ENCODE peak calls at places on chromosomes 13 and 19, in ten cellular contexts. One of them, this sample, is unnamed.

GRCh38 chr13:88042489-88042888 is 371.3 kb downstream of the SLITRK5 start:
- DNase-seq in astrocyte of the spinal cord: peak; percentile 65
- DNase-seq in lower leg skin: no peak
- DNase-seq in AG10803: peak; percentile 2
- DNase-seq in psoas muscle: no peak
- DNase-seq in heart left ventricle: no peak
- DNase-seq in cardiac fibroblast: no peak
- DNase-seq in choroid plexus epithelial cell: peak; percentile 20
- DNase-seq in tibial artery: no peak
- DNase-seq in CD8-positive, alpha-beta T cell: no peak
- DNase-seq in this sample: no peak

GRCh38 chr19:10193666-10194499 is 870 bp downstream of the DNMT1 start:
- DNase-seq in psoas muscle: no peak
- DNase-seq in astrocyte of the spinal cord: peak; percentile 41
- DNase-seq in AG10803: peak; percentile 58
- DNase-seq in tibial artery: no peak
- DNase-seq in cardiac fibroblast: peak; percentile 69
- DNase-seq in lower leg skin: peak; percentile 22
- DNase-seq in choroid plexus epithelial cell: peak; percentile 40
- DNase-seq in CD8-positive, alpha-beta T cell: peak; percentile 27
- DNase-seq in heart left ventricle: no peak
- DNase-seq in this sample: no peak

GRCh38 chr19:3494559-3494958 is 5.9 kb downstream of the DOHH start:
- DNase-seq in lower leg skin: no peak
- DNase-seq in choroid plexus epithelial cell: no peak
- DNase-seq in heart left ventricle: no peak
- DNase-seq in AG10803: no peak
- DNase-seq in psoas muscle: no peak
- DNase-seq in tibial artery: no peak
- DNase-seq in CD8-positive, alpha-beta T cell: no peak
- DNase-seq in astrocyte of the spinal cord: no peak
- DNase-seq in cardiac fibroblast: no peak
- DNase-seq in this sample: no peak

GRCh38 chr13:68428292-68428691 is 1198.2 kb upstream of the PCDH9 start:
- DNase-seq in astrocyte of the spinal cord: peak; percentile 25
- DNase-seq in heart left ventricle: no peak
- DNase-seq in psoas muscle: no peak
- DNase-seq in AG10803: no peak
- DNase-seq in cardiac fibroblast: no peak
- DNase-seq in tibial artery: no peak
- DNase-seq in choroid plexus epithelial cell: peak; percentile 10
- DNase-seq in CD8-positive, alpha-beta T cell: no peak
- DNase-seq in lower leg skin: no peak
- DNase-seq in this sample: no peak

GRCh38 chr19:2424686-2425621 is 2.4 kb downstream of the TIMM13 start:
- DNase-seq in heart left ventricle: no peak
- DNase-seq in choroid plexus epithelial cell: peak; percentile 83
- DNase-seq in CD8-positive, alpha-beta T cell: no peak
- DNase-seq in lower leg skin: no peak
- DNase-seq in AG10803: peak; percentile 72
- DNase-seq in cardiac fibroblast: peak; percentile 69
- DNase-seq in tibial artery: no peak
- DNase-seq in psoas muscle: peak; percentile 70
- DNase-seq in astrocyte of the spinal cord: peak; percentile 66
- DNase-seq in this sample: no peak

GRCh38 chr19:10270616-10271394 is at the start of gene ICAM1:
- DNase-seq in astrocyte of the spinal cord: peak; percentile 25
- DNase-seq in AG10803: peak; percentile 39
- DNase-seq in lower leg skin: peak; percentile 83
- DNase-seq in cardiac fibroblast: peak; percentile 90
- DNase-seq in CD8-positive, alpha-beta T cell: peak; percentile 77
- DNase-seq in psoas muscle: peak; percentile 85
- DNase-seq in heart left ventricle: peak; percentile 91
- DNase-seq in tibial artery: peak; percentile 90
- DNase-seq in choroid plexus epithelial cell: peak; percentile 95
- DNase-seq in this sample: no peak

GRCh38 chr13:80262051-80262695 is 78.8 kb downstream of the SPRY2 start:
- DNase-seq in AG10803: no peak
- DNase-seq in psoas muscle: no peak
- DNase-seq in tibial artery: no peak
- DNase-seq in lower leg skin: no peak
- DNase-seq in choroid plexus epithelial cell: no peak
- DNase-seq in heart left ventricle: no peak
- DNase-seq in astrocyte of the spinal cord: no peak
- DNase-seq in cardiac fibroblast: no peak
- DNase-seq in CD8-positive, alpha-beta T cell: no peak
- DNase-seq in this sample: no peak

GRCh38 chr19:5774921-5775320 is 9.6 kb downstream of the PRR22 start:
- DNase-seq in psoas muscle: no peak
- DNase-seq in heart left ventricle: no peak
- DNase-seq in cardiac fibroblast: no peak
- DNase-seq in CD8-positive, alpha-beta T cell: no peak
- DNase-seq in astrocyte of the spinal cord: no peak
- DNase-seq in lower leg skin: no peak
- DNase-seq in tibial artery: no peak
- DNase-seq in AG10803: peak; percentile 52
- DNase-seq in choroid plexus epithelial cell: no peak
- DNase-seq in this sample: no peak

GRCh38 chr13:89923731-89924130 is 1423.8 kb upstream of the MIR17HG start:
- DNase-seq in tibial artery: no peak
- DNase-seq in cardiac fibroblast: peak; percentile 9
- DNase-seq in astrocyte of the spinal cord: peak; percentile 35
- DNase-seq in psoas muscle: no peak
- DNase-seq in heart left ventricle: no peak
- DNase-seq in choroid plexus epithelial cell: peak; percentile 76
- DNase-seq in lower leg skin: no peak
- DNase-seq in AG10803: no peak
- DNase-seq in CD8-positive, alpha-beta T cell: no peak
- DNase-seq in this sample: no peak

GRCh38 chr19:35755550-35756371 is 1.1 kb downstream of the HSPB6 start:
- DNase-seq in astrocyte of the spinal cord: peak; percentile 38
- DNase-seq in tibial artery: peak; percentile 98
- DNase-seq in cardiac fibroblast: peak; percentile 77
- DNase-seq in psoas muscle: peak; percentile 94
- DNase-seq in heart left ventricle: peak; percentile 92
- DNase-seq in AG10803: peak; percentile 76
- DNase-seq in CD8-positive, alpha-beta T cell: peak; percentile 34
- DNase-seq in choroid plexus epithelial cell: peak; percentile 87
- DNase-seq in lower leg skin: peak; percentile 70
- DNase-seq in this sample: no peak

GRCh38 chr13:46386996-46387851 is at the start of gene RUBCNL:
- DNase-seq in lower leg skin: no peak
- DNase-seq in CD8-positive, alpha-beta T cell: no peak
- DNase-seq in cardiac fibroblast: peak; percentile 51
- DNase-seq in heart left ventricle: peak; percentile 81
- DNase-seq in psoas muscle: peak; percentile 37
- DNase-seq in astrocyte of the spinal cord: peak; percentile 38
- DNase-seq in AG10803: peak; percentile 31
- DNase-seq in choroid plexus epithelial cell: no peak
- DNase-seq in tibial artery: no peak
- DNase-seq in this sample: peak; percentile 63

GRCh38 chr13:37168922-37169321 is 63.5 kb upstream of the CSNK1A1L start:
- DNase-seq in astrocyte of the spinal cord: no peak
- DNase-seq in cardiac fibroblast: no peak
- DNase-seq in heart left ventricle: no peak
- DNase-seq in lower leg skin: no peak
- DNase-seq in choroid plexus epithelial cell: no peak
- DNase-seq in CD8-positive, alpha-beta T cell: no peak
- DNase-seq in psoas muscle: no peak
- DNase-seq in tibial artery: no peak
- DNase-seq in AG10803: no peak
- DNase-seq in this sample: no peak

GRCh38 chr13:113058129-113058987 is 47.2 kb upstream of the F7 start:
- DNase-seq in lower leg skin: no peak
- DNase-seq in AG10803: no peak
- DNase-seq in choroid plexus epithelial cell: no peak
- DNase-seq in CD8-positive, alpha-beta T cell: no peak
- DNase-seq in heart left ventricle: peak; percentile 26
- DNase-seq in tibial artery: no peak
- DNase-seq in astrocyte of the spinal cord: no peak
- DNase-seq in cardiac fibroblast: no peak
- DNase-seq in psoas muscle: no peak
- DNase-seq in this sample: no peak

GRCh38 chr13:35618565-35619083 is 142.1 kb upstream of the MAB21L1 start:
- DNase-seq in tibial artery: no peak
- DNase-seq in lower leg skin: no peak
- DNase-seq in cardiac fibroblast: no peak
- DNase-seq in CD8-positive, alpha-beta T cell: no peak
- DNase-seq in astrocyte of the spinal cord: no peak
- DNase-seq in choroid plexus epithelial cell: no peak
- DNase-seq in psoas muscle: no peak
- DNase-seq in AG10803: no peak
- DNase-seq in heart left ventricle: no peak
- DNase-seq in this sample: no peak

GRCh38 chr19:11096210-11096841 is 7.1 kb downstream of the LDLR start:
- DNase-seq in heart left ventricle: peak; percentile 77
- DNase-seq in choroid plexus epithelial cell: peak; percentile 96
- DNase-seq in tibial artery: peak; percentile 77
- DNase-seq in astrocyte of the spinal cord: peak; percentile 92
- DNase-seq in psoas muscle: peak; percentile 48
- DNase-seq in AG10803: peak; percentile 81
- DNase-seq in CD8-positive, alpha-beta T cell: peak; percentile 28
- DNase-seq in cardiac fibroblast: peak; percentile 76
- DNase-seq in lower leg skin: no peak
- DNase-seq in this sample: no peak

GRCh38 chr13:100490692-100491091 is 97.9 kb downstream of the GGACT start:
- DNase-seq in CD8-positive, alpha-beta T cell: no peak
- DNase-seq in choroid plexus epithelial cell: peak; percentile 55
- DNase-seq in astrocyte of the spinal cord: peak; percentile 49
- DNase-seq in cardiac fibroblast: no peak
- DNase-seq in AG10803: no peak
- DNase-seq in lower leg skin: no peak
- DNase-seq in heart left ventricle: no peak
- DNase-seq in tibial artery: no peak
- DNase-seq in psoas muscle: no peak
- DNase-seq in this sample: no peak

GRCh38 chr13:23715762-23716235 is 145.6 kb downstream of the TNFRSF19 start:
- DNase-seq in CD8-positive, alpha-beta T cell: no peak
- DNase-seq in heart left ventricle: no peak
- DNase-seq in psoas muscle: no peak
- DNase-seq in lower leg skin: no peak
- DNase-seq in cardiac fibroblast: peak; percentile 36
- DNase-seq in astrocyte of the spinal cord: no peak
- DNase-seq in tibial artery: no peak
- DNase-seq in AG10803: no peak
- DNase-seq in choroid plexus epithelial cell: peak; percentile 58
- DNase-seq in this sample: peak; percentile 54

GRCh38 chr13:98214008-98214643 is 37.1 kb upstream of the RNF113B start:
- DNase-seq in tibial artery: no peak
- DNase-seq in choroid plexus epithelial cell: peak; percentile 65
- DNase-seq in AG10803: peak; percentile 72
- DNase-seq in lower leg skin: no peak
- DNase-seq in astrocyte of the spinal cord: peak; percentile 62
- DNase-seq in psoas muscle: no peak
- DNase-seq in cardiac fibroblast: peak; percentile 59
- DNase-seq in CD8-positive, alpha-beta T cell: no peak
- DNase-seq in heart left ventricle: no peak
- DNase-seq in this sample: no peak

GRCh38 chr13:96090240-96091101 is 564 bp downstream of the HS6ST3 start:
- DNase-seq in choroid plexus epithelial cell: peak; percentile 13
- DNase-seq in cardiac fibroblast: peak; percentile 13
- DNase-seq in astrocyte of the spinal cord: peak; percentile 7
- DNase-seq in heart left ventricle: peak; percentile 57
- DNase-seq in tibial artery: no peak
- DNase-seq in AG10803: peak; percentile 5
- DNase-seq in CD8-positive, alpha-beta T cell: no peak
- DNase-seq in lower leg skin: no peak
- DNase-seq in psoas muscle: peak; percentile 10
- DNase-seq in this sample: peak; percentile 44
- H3K4me3 ChIP-seq in choroid plexus epithelial cell: peak overlapping the region; percentile 56
- H3K4me3 ChIP-seq in cardiac fibroblast: peak overlapping the region; percentile 56
- H3K4me3 ChIP-seq in astrocyte of the spinal cord: peak overlapping the region; percentile 43
- H3K4me3 ChIP-seq in heart left ventricle: peak overlapping the region; percentile 44
- H3K4me3 ChIP-seq in tibial artery: peak overlapping the region; percentile 65
- H3K4me3 ChIP-seq in AG10803: peak overlapping the region; percentile 17
- H3K4me3 ChIP-seq in CD8-positive, alpha-beta T cell: no peak overlapping the region
- H3K4me3 ChIP-seq in lower leg skin: peak overlapping the region; percentile 28
- H3K4me3 ChIP-seq in psoas muscle: peak overlapping the region; percentile 61
- H3K4me3 ChIP-seq in this sample: peak overlapping the region; percentile 50

GRCh38 chr13:26760835-26761582 is 423 bp upstream of the GPR12 start:
- DNase-seq in cardiac fibroblast: no peak
- DNase-seq in AG10803: no peak
- DNase-seq in lower leg skin: no peak
- DNase-seq in psoas muscle: no peak
- DNase-seq in CD8-positive, alpha-beta T cell: no peak
- DNase-seq in tibial artery: no peak
- DNase-seq in choroid plexus epithelial cell: no peak
- DNase-seq in heart left ventricle: no peak
- DNase-seq in astrocyte of the spinal cord: no peak
- DNase-seq in this sample: no peak
- H3K4me3 ChIP-seq in cardiac fibroblast: no peak overlapping the region
- H3K4me3 ChIP-seq in AG10803: no peak overlapping the region
- H3K4me3 ChIP-seq in lower leg skin: no peak overlapping the region
- H3K4me3 ChIP-seq in psoas muscle: peak overlapping the region; percentile 47
- H3K4me3 ChIP-seq in CD8-positive, alpha-beta T cell: no peak overlapping the region
- H3K4me3 ChIP-seq in tibial artery: peak overlapping the region; percentile 45
- H3K4me3 ChIP-seq in choroid plexus epithelial cell: no peak overlapping the region
- H3K4me3 ChIP-seq in heart left ventricle: peak overlapping the region; percentile 45
- H3K4me3 ChIP-seq in astrocyte of the spinal cord: no peak overlapping the region
- H3K4me3 ChIP-seq in this sample: no peak overlapping the region

GRCh38 chr19:33111587-33111986 is 20.3 kb upstream of the WDR88 start:
- DNase-seq in CD8-positive, alpha-beta T cell: no peak
- DNase-seq in cardiac fibroblast: no peak
- DNase-seq in astrocyte of the spinal cord: no peak
- DNase-seq in AG10803: no peak
- DNase-seq in heart left ventricle: no peak
- DNase-seq in psoas muscle: no peak
- DNase-seq in choroid plexus epithelial cell: no peak
- DNase-seq in tibial artery: no peak
- DNase-seq in lower leg skin: no peak
- DNase-seq in this sample: no peak
- H3K4me3 ChIP-seq in CD8-positive, alpha-beta T cell: no peak overlapping the region
- H3K4me3 ChIP-seq in cardiac fibroblast: no peak overlapping the region
- H3K4me3 ChIP-seq in astrocyte of the spinal cord: no peak overlapping the region
- H3K4me3 ChIP-seq in AG10803: no peak overlapping the region
- H3K4me3 ChIP-seq in heart left ventricle: no peak overlapping the region
- H3K4me3 ChIP-seq in psoas muscle: no peak overlapping the region
- H3K4me3 ChIP-seq in choroid plexus epithelial cell: no peak overlapping the region
- H3K4me3 ChIP-seq in tibial artery: no peak overlapping the region
- H3K4me3 ChIP-seq in lower leg skin: no peak overlapping the region
- H3K4me3 ChIP-seq in this sample: no peak overlapping the region

DNA sequence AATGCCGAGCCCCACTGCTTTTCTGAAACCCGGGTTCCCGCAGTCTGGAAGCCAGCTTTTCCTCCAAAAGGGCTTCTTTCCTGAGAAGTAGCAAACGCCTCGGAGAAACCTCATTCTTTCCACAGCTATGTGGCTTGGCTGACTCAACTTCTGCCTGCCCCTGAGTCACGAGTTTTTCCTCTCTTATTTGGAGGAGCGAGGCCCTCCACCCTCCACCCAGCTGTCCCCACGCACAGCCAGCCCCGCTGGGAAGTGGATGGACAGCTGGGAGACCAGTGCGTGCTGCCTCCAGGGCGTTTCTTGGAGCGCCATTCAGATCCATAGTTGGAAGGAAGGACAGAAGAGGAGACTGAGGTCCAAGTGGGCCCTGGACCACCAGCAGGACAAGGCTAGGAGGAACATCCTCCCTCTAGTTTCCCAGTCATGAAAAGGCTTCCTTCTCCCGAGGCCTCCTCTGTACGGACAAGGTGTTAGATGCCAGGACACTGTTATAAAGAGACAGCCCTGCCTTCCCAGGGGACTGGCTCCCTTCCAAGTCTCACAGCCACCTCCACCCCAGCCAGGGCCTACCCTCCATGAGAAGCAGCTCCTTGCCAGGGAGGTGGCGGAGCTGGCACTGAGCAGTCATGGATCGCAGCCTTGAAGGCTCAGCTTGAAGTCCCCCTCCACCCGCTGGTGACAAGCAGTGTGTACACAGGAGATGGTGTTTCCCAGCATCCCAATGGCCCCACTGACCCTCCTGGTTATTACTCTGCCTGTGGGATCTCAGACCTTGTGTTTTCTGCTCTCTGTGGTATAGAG is 2.5 kb upstream of the PLEKHF1 start:
- DNase-seq in astrocyte of the spinal cord: peak; percentile 87
- DNase-seq in cardiac fibroblast: peak; percentile 91
- DNase-seq in choroid plexus epithelial cell: peak; percentile 84
- DNase-seq in psoas muscle: peak; percentile 76
- DNase-seq in heart left ventricle: peak; percentile 78
- DNase-seq in tibial artery: peak; percentile 93
- DNase-seq in CD8-positive, alpha-beta T cell: no peak
- DNase-seq in AG10803: peak; percentile 94
- DNase-seq in lower leg skin: peak; percentile 72
- DNase-seq in this sample: no peak
- H3K4me3 ChIP-seq in astrocyte of the spinal cord: no peak overlapping the region
- H3K4me3 ChIP-seq in cardiac fibroblast: peak overlapping the region; percentile 25
- H3K4me3 ChIP-seq in choroid plexus epithelial cell: no peak overlapping the region
- H3K4me3 ChIP-seq in psoas muscle: peak overlapping the region; percentile 15
- H3K4me3 ChIP-seq in heart left ventricle: peak overlapping the region; percentile 15
- H3K4me3 ChIP-seq in tibial artery: peak overlapping the region; percentile 37
- H3K4me3 ChIP-seq in CD8-positive, alpha-beta T cell: no peak overlapping the region
- H3K4me3 ChIP-seq in AG10803: peak overlapping the region; percentile 49
- H3K4me3 ChIP-seq in lower leg skin: no peak overlapping the region
- H3K4me3 ChIP-seq in this sample: no peak overlapping the region